ENCODE peak calls at places on chromosomes 13 and 19, in eight cellular contexts. A is HAP-1, C is right lobe of liver, H is left lung, Y is PC-3, M is adipocyte, L is LNCaP clone FGC, K is fibroblast of the aortic adventitia. T is an unnamed sample.

GRCh38 chr19:42166336-42166735 is 34.1 kb upstream of the POU2F2 start:
- DNase-seq in M (no peak), K (no peak), L (no peak), Y (peak), C (no peak), H (no peak), A (no peak), T (no peak)

GRCh38 chr19:29651622-29652394 is 13.5 kb upstream of the PLEKHF1 start:
- DNase-seq in A (no peak), K (no peak), Y (no peak), M (no peak), L (no peak), C (no peak), H (no peak), T (no peak)

GRCh38 chr19:29266001-29266400 is 53.0 kb upstream of the UQCRFS1 start:
- DNase-seq in A (no peak), C (no peak), M (no peak), H (no peak), L (no peak), K (no peak), Y (no peak), T (no peak)

GRCh38 chr13:90686438-90686837 is 661.0 kb upstream of the MIR17HG start:
- DNase-seq in K (peak), C (no peak), H (no peak), Y (peak), M (peak), L (no peak), A (no peak), T (peak)

GRCh38 chr19:51525731-51526130 is 5.7 kb downstream of the SIGLEC6 start:
- DNase-seq in M (no peak), A (no peak), K (no peak), L (no peak), H (no peak), C (no peak), Y (no peak), T (no peak)

GRCh38 chr19:23772668-23773063 is 14.0 kb upstream of the ZNF681 start:
- DNase-seq in H (no peak), C (no peak), A (no peak), Y (peak), K (no peak), M (no peak), L (no peak), T (no peak)

GRCh38 chr19:1252221-1252817 is 3.9 kb downstream of the MIDN start:
- DNase-seq in H (peak), K (peak), M (peak), A (no peak), C (peak), L (no peak), Y (peak), T (peak)

GRCh38 chr13:98393873-98394272 is 183.0 kb downstream of the STK24 start:
- DNase-seq in Y (no peak), K (no peak), L (no peak), C (no peak), M (no peak), A (no peak), H (no peak), T (no peak)

GRCh38 chr13:26656919-26657318 is 99.4 kb downstream of the WASF3 start:
- DNase-seq in L (peak), A (no peak), C (no peak), K (peak), M (peak), H (no peak), Y (peak), T (peak)

GRCh38 chr13:97364031-97364430 is 69.9 kb upstream of the RAP2A start:
- DNase-seq in H (no peak), K (peak), C (no peak), Y (no peak), M (no peak), A (no peak), L (no peak), T (no peak)

GRCh38 chr13:48783181-48783630 is 129.5 kb downstream of the CYSLTR2 start:
- DNase-seq in L (no peak), H (peak), Y (peak), C (peak), A (no peak), M (peak), K (peak), T (peak)

GRCh38 chr19:21022996-21023395 is 2.5 kb downstream of the ZNF430 start:
- DNase-seq in A (no peak), L (no peak), H (no peak), K (peak), M (peak), C (no peak), Y (peak), T (peak)

GRCh38 chr13:109333893-109334651 is 452.3 kb downstream of the IRS2 start:
- DNase-seq in L (no peak), A (no peak), Y (no peak), M (no peak), K (no peak), H (no peak), C (no peak), T (no peak)

GRCh38 chr13:82879921-82880320 is 1002.4 kb downstream of the SLITRK1 start:
- DNase-seq in L (no peak), A (peak), C (no peak), M (no peak), K (no peak), Y (no peak), H (no peak), T (no peak)

GRCh38 chr13:39578821-39579291 is 24.1 kb downstream of the LHFPL6 start:
- DNase-seq in K (peak), L (no peak), Y (no peak), H (no peak), C (no peak), M (no peak), A (no peak), T (no peak)

GRCh38 chr13:94298346-94298745 is 181.1 kb downstream of the DCT start:
- DNase-seq in K (no peak), H (no peak), Y (no peak), C (no peak), M (no peak), A (no peak), L (no peak), T (no peak)

GRCh38 chr13:103282571-103283450 is 216.6 kb upstream of the SLC10A2 start:
- DNase-seq in Y (peak), H (no peak), L (no peak), C (no peak), K (peak), M (peak), A (no peak), T (peak)

GRCh38 chr19:38032951-38033350 is 125.9 kb downstream of the SIPA1L3 start:
- DNase-seq in H (no peak), Y (no peak), K (peak), C (no peak), M (no peak), A (no peak), L (no peak), T (peak)

GRCh38 chr13:97262058-97262457 is 39.9 kb downstream of the MBNL2 start:
- DNase-seq in C (no peak), K (no peak), Y (no peak), M (no peak), H (no peak), A (no peak), L (no peak), T (no peak)

GRCh38 chr19:50720921-50721291 is 1.3 kb upstream of the SHANK1 start:
- DNase-seq in H (no peak), C (no peak), M (peak), K (peak), A (no peak), L (no peak), Y (peak), T (peak)

GRCh38 chr19:54389556-54389955 is 24.8 kb upstream of the LAIR1 start:
- DNase-seq in Y (no peak), A (no peak), H (no peak), L (no peak), K (no peak), M (no peak), C (no peak), T (no peak)

GRCh38 chr13:50393641-50394040 is 378.4 kb downstream of the KCNRG start:
- DNase-seq in A (no peak), H (no peak), K (no peak), Y (no peak), M (peak), L (no peak), C (no peak), T (no peak)

GRCh38 chr13:77503398-77503797 is 32.1 kb upstream of the SCEL start:
- DNase-seq in L (no peak), H (no peak), M (no peak), K (no peak), C (no peak), Y (no peak), A (no peak), T (no peak)

GRCh38 chr13:89003656-89004055 is 1332.5 kb downstream of the SLITRK5 start:
- DNase-seq in C (no peak), M (no peak), A (no peak), Y (no peak), K (no peak), H (no peak), L (no peak), T (no peak)

GRCh38 chr19:801030-801860 is 4.0 kb downstream of the PTBP1 start:
- DNase-seq in C (peak), Y (peak), M (peak), K (peak), H (peak), A (no peak), L (no peak), T (no peak)

GRCh38 chr13:80145291-80145690 is 195.6 kb downstream of the SPRY2 start:
- DNase-seq in C (no peak), K (peak), L (no peak), H (no peak), A (no peak), M (no peak), Y (no peak), T (no peak)

GRCh38 chr13:31699650-31700049 is 39.7 kb upstream of the RXFP2 start:
- DNase-seq in L (no peak), A (peak), K (peak), H (no peak), M (no peak), Y (no peak), C (no peak), T (no peak)

GRCh38 chr13:33494596-33495214 is 209.2 kb upstream of the STARD13 start:
- DNase-seq in M (peak), K (peak), H (no peak), A (no peak), L (no peak), Y (peak), C (no peak), T (peak)

GRCh38 chr19:54316746-54317107 is 3.8 kb upstream of the LILRA5 start:
- DNase-seq in A (no peak), Y (no peak), L (no peak), C (peak), K (no peak), H (no peak), M (no peak), T (no peak)

GRCh38 chr13:20136781-20137703 is 23.8 kb downstream of the GJA3 start:
- DNase-seq in L (no peak), K (no peak), M (no peak), A (peak), Y (no peak), H (peak), C (peak), T (no peak)

GRCh38 chr13:30715837-30716236 is 19.5 kb upstream of the ALOX5AP start:
- DNase-seq in K (no peak), C (no peak), A (peak), L (no peak), Y (no peak), M (no peak), H (no peak), T (no peak)

GRCh38 chr19:10634430-10634829 is 9.1 kb downstream of the SLC44A2 start:
- DNase-seq in C (no peak), K (no peak), M (no peak), Y (no peak), L (no peak), H (no peak), A (no peak), T (no peak)

GRCh38 chr19:33408116-33408515 is 34.6 kb downstream of the CEBPG start:
- DNase-seq in C (peak), K (no peak), Y (no peak), L (no peak), H (peak), A (no peak), M (no peak), T (no peak)
- H3K4me3 ChIP-seq in C (no peak), K (no peak), Y (no peak), L (no peak), H (no peak), A (no peak), M (no peak), T (no peak)

DNA sequence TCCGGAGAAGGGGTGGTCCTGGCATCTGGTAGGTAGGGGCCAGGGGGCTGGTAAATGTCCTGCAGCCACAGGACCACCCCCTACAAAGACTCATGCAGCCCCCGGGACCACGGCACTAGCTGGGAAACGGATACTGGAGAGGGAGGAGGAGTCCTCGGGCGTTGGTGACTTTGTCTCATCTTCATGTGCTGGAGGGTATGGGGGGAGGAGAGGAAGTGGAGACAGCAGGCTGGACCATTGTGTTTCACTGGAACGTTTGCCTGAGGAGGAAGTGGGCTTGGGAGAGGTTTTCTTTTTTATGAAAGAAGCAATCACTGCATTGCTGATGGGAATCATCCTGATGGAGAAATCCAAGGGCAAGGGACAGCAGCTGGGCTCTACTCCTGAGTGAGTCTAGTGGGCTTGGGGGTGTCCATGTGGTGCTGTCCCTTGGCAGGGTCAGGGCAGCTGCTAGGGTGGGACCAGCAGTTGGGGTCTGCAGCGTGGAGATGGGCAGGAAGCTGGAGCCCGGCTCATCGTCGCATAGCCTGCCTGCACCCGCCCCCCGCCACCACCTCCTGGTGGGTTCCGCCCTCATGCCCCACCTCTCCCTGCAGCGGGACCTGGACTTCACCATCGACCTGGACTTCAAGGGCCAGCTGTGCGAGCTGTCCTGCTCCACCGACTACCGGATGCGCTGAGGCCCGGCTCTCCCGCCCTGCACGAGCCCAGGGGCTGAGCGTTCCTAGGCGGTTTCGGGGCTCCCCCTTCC is 1.7 kb upstream of the ADM5 start:
- DNase-seq in A (no peak), M (no peak), Y (peak), C (no peak), L (no peak), H (no peak), K (no peak), T (no peak)
- H3K4me3 ChIP-seq in A (no peak), M (no peak), Y (no peak), C (no peak), L (no peak), H (no peak), K (no peak), T (no peak)

GRCh38 chr19:16591803-16592556 is 19.8 kb upstream of the SLC35E1 start:
- DNase-seq in C (no peak), H (peak), Y (peak), K (no peak), M (no peak), A (no peak), L (no peak), T (no peak)

GRCh38 chr19:16595097-16595496 is 22.9 kb upstream of the SLC35E1 start:
- DNase-seq in K (no peak), M (no peak), H (peak), Y (no peak), L (no peak), C (no peak), A (no peak), T (no peak)

GRCh38 chr19:16594681-16595091 is 22.5 kb upstream of the SLC35E1 start:
- DNase-seq in M (no peak), L (no peak), C (no peak), A (no peak), H (no peak), K (no peak), Y (no peak), T (no peak)

GRCh38 chr19:16594131-16594586 is 21.9 kb upstream of the SLC35E1 start:
- DNase-seq in K (no peak), H (peak), L (no peak), C (no peak), A (no peak), Y (no peak), M (no peak), T (no peak)

DNA sequence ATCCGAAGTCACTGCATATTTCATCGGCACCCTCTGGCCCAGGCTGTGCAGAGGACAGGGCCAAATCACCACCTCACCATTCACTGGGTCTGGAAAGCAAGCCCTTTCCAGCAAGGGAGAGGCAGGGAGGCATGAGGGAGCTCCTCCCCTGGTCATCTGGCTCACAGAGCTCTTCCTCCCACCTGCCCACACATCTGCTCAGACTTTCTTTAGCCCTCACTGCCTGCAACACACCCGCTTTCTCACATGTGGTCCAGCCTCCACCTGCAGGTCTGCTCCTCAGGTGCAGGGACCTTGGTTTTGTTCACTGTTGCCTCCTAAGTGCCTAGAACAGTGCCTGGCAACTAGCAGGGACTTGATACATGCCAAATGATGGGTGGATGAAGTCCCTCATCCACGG is 21.0 kb upstream of the SLC35E1 start:
- DNase-seq in K (no peak), H (peak), L (no peak), M (no peak), C (no peak), Y (no peak), A (no peak), T (no peak)
- H3K4me3 ChIP-seq in K (no peak), H (no peak), L (no peak), M (no peak), C (no peak), Y (no peak), A (no peak), T (no peak)

GRCh38 chr13:36418022-36418805 is 14.1 kb upstream of the CCNA1 start:
- DNase-seq in L (no peak), C (no peak), K (peak), M (peak), Y (peak), A (no peak), H (no peak), T (peak)

GRCh38 chr13:36414461-36414860 is 17.8 kb upstream of the CCNA1 start:
- DNase-seq in K (no peak), L (no peak), M (no peak), Y (no peak), H (no peak), A (no peak), C (no peak), T (no peak)

GRCh38 chr13:36417328-36417727 is 15.0 kb upstream of the CCNA1 start:
- DNase-seq in M (no peak), Y (no peak), C (no peak), L (no peak), H (no peak), K (no peak), A (no peak), T (no peak)

GRCh38 chr13:36412736-36413135 is 19.6 kb upstream of the CCNA1 start:
- DNase-seq in C (no peak), M (no peak), A (no peak), K (peak), Y (no peak), H (no peak), L (no peak), T (peak)

GRCh38 chr13:36413161-36413560 is 19.1 kb upstream of the CCNA1 start:
- DNase-seq in H (no peak), L (no peak), Y (no peak), K (peak), M (no peak), A (no peak), C (no peak), T (no peak)
- H3K4me3 ChIP-seq in H (no peak), L (no peak), Y (no peak), K (no peak), M (no peak), A (no peak), C (no peak), T (no peak)

GRCh38 chr13:114146629-114147028 is 14.2 kb upstream of the RASA3 start:
- DNase-seq in A (no peak), K (no peak), C (no peak), M (no peak), H (peak), Y (no peak), L (no peak), T (no peak)

GRCh38 chr13:114149774-114150740 is 17.6 kb upstream of the RASA3 start:
- DNase-seq in A (no peak), M (no peak), L (no peak), Y (no peak), H (no peak), C (no peak), K (no peak), T (no peak)

GRCh38 chr13:114146173-114146572 is 13.8 kb upstream of the RASA3 start:
- DNase-seq in Y (no peak), M (no peak), H (peak), L (no peak), K (no peak), C (no peak), A (no peak), T (no peak)

GRCh38 chr13:114147803-114148520 is 15.5 kb upstream of the RASA3 start:
- DNase-seq in H (no peak), C (no peak), Y (no peak), A (no peak), L (no peak), K (no peak), M (no peak), T (no peak)

DNA sequence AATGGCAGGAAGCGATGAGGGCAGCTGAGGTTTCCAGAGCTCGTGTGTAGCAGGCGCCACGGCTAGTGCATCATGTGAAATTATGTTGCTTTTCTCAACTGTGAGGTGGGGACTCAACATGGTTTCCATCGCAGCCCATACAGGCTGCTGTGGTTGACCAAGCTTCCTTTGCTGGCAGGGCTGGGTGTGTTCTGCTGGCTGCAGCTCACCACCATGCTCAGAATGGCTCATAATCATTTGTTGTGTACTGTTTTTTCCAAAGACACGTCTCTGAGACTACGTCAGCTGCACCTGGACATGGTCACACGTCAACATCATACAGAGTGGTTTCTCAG is 16.1 kb upstream of the RASA3 start:
- DNase-seq in K (no peak), L (no peak), A (no peak), M (no peak), C (no peak), H (no peak), Y (no peak), T (no peak)
- H3K4me3 ChIP-seq in K (no peak), L (no peak), A (no peak), M (no peak), C (no peak), H (no peak), Y (no peak), T (no peak)

GRCh38 chr13:112063309-112063626 is 3.7 kb upstream of the SOX1 start:
- DNase-seq in C (no peak), M (no peak), H (no peak), A (no peak), Y (no peak), K (no peak), L (no peak), T (no peak)
- H3K4me3 ChIP-seq in C (no peak), M (no peak), H (no peak), A (no peak), Y (no peak), K (no peak), L (no peak), T (no peak)

GRCh38 chr19:6042776-6043726 is 65.1 kb upstream of the RANBP3 start:
- DNase-seq in H (no peak), K (no peak), Y (no peak), L (no peak), M (no peak), A (no peak), C (no peak), T (no peak)

GRCh38 chr19:6038634-6039405 is 60.9 kb upstream of the RANBP3 start:
- DNase-seq in Y (no peak), L (no peak), C (no peak), A (no peak), M (no peak), K (no peak), H (no peak), T (no peak)

GRCh38 chr19:6041991-6042421 is 64.1 kb upstream of the RANBP3 start:
- DNase-seq in C (peak), M (no peak), Y (no peak), K (no peak), H (no peak), A (no peak), L (no peak), T (no peak)

GRCh38 chr19:6041071-6041470 is 63.1 kb upstream of the RANBP3 start:
- DNase-seq in C (peak), A (no peak), Y (no peak), K (no peak), H (no peak), M (no peak), L (no peak), T (no peak)

GRCh38 chr19:6039541-6040225 is 61.7 kb upstream of the RANBP3 start:
- DNase-seq in A (no peak), Y (no peak), K (no peak), L (no peak), C (peak), M (no peak), H (peak), T (no peak)
- H3K4me3 ChIP-seq in A (no peak), Y (no peak), K (no peak), L (no peak), C (no peak), M (no peak), H (no peak), T (no peak)

GRCh38 chr19:3687774-3688706 is 12.2 kb downstream of the PIP5K1C start:
- DNase-seq in M (no peak), L (no peak), H (peak), Y (no peak), A (no peak), C (peak), K (no peak), T (no peak)
- H3K4me3 ChIP-seq in M (no peak), L (no peak), H (no peak), Y (no peak), A (no peak), C (no peak), K (no peak), T (no peak)

T was measured in fibroblast of villous mesenchyme.